ENCODE peak calls at places on chromosomes 7 and 10, in four cellular contexts. G is thoracic aorta, D is stomach, L is psoas muscle. I is an unnamed sample. For H3K4me1, the result is how much of the 10 kb centered on the place peaks cover.

GRCh38 chr7:25889765-25890164 is 262.2 kb upstream of the NFE2L3 start:
- DNase-seq in G (no peak), D (no peak), L (no peak), I (no peak)

GRCh38 chr10:93837783-93838677 is 55.7 kb upstream of the SLC35G1 start:
- DNase-seq in L (no peak), D (no peak), G (no peak), I (no peak)

GRCh38 chr7:151110941-151111645 is 24.8 kb downstream of the AGAP3 start:
- DNase-seq in G (peak), L (peak), D (peak), I (no peak)

GRCh38 chr7:106031271-106032029 is 68.4 kb downstream of the CDHR3 start:
- DNase-seq in D (no peak), L (no peak), G (no peak), I (no peak)

GRCh38 chr7:6442114-6442513 is 5.6 kb downstream of the DAGLB start:
- DNase-seq in D (no peak), G (no peak), L (no peak), I (no peak)

GRCh38 chr10:103327906-103328305 is 23.0 kb downstream of the PCGF6 start:
- DNase-seq in D (no peak), G (no peak), L (no peak), I (no peak)

GRCh38 chr7:25849361-25850184 is 302.4 kb upstream of the NFE2L3 start:
- DNase-seq in D (no peak), G (no peak), L (no peak), I (no peak)

GRCh38 chr10:124146491-124146890 is 53.1 kb upstream of the CHST15 start:
- DNase-seq in G (no peak), L (no peak), D (no peak), I (peak)

GRCh38 chr7:141409911-141410329 is 141.3 kb upstream of the AGK start:
- DNase-seq in D (no peak), G (no peak), L (no peak), I (no peak)

GRCh38 chr10:129779126-129779525 is 184.9 kb downstream of the EBF3 start:
- DNase-seq in L (no peak), G (no peak), D (no peak), I (no peak)

GRCh38 chr7:116616555-116617059 is 55.4 kb upstream of the MET start:
- DNase-seq in G (no peak), L (no peak), D (no peak), I (no peak)

GRCh38 chr7:30994206-30995100 is 30.7 kb downstream of the GHRHR start:
- DNase-seq in D (no peak), L (no peak), G (no peak), I (no peak)

GRCh38 chr7:29039747-29040569 is 81.8 kb upstream of the TRIL start:
- DNase-seq in D (no peak), G (no peak), L (no peak), I (no peak)

GRCh38 chr7:116316838-116317612 is 106.7 kb downstream of the TES start:
- DNase-seq in L (no peak), D (peak), G (peak), I (peak)

GRCh38 chr10:99534939-99535763 is 2.4 kb downstream of the NKX2-3 start:
- DNase-seq in L (no peak), G (no peak), D (no peak), I (peak)

GRCh38 chr7:140533394-140533872 is 54.1 kb upstream of the MKRN1 start:
- DNase-seq in L (no peak), D (no peak), G (no peak), I (no peak)

GRCh38 chr7:137880432-137880831 is 33.7 kb upstream of the DGKI start:
- DNase-seq in D (no peak), G (no peak), L (no peak), I (no peak)

GRCh38 chr7:48637382-48637781 is 287.0 kb upstream of the CDC14C start:
- DNase-seq in G (no peak), L (no peak), D (no peak), I (no peak)

GRCh38 chr7:154967581-154967980 is 35.3 kb downstream of the PAXIP1 start:
- DNase-seq in D (no peak), L (no peak), G (no peak), I (no peak)

GRCh38 chr10:103690281-103690680 is 165.1 kb downstream of the SH3PXD2A start:
- DNase-seq in L (no peak), D (no peak), G (no peak), I (no peak)

GRCh38 chr7:105131033-105131656 is 117.1 kb downstream of the KMT2E start:
- DNase-seq in L (no peak), D (no peak), G (no peak), I (no peak)

GRCh38 chr7:4782333-4783291 is 7.2 kb downstream of the AP5Z1 start:
- DNase-seq in D (no peak), G (no peak), L (no peak), I (no peak)

GRCh38 chr10:29780639-29781038 is 145.9 kb upstream of the SVIL start:
- DNase-seq in L (no peak), G (no peak), D (no peak), I (no peak)

GRCh38 chr7:140222797-140223196 is 46.0 kb upstream of the KDM7A start:
- DNase-seq in D (no peak), L (no peak), G (no peak), I (no peak)

GRCh38 chr7:155265960-155266359 is 31.7 kb upstream of the INSIG1 start:
- DNase-seq in L (no peak), D (no peak), G (no peak), I (no peak)

GRCh38 chr10:132141076-132141475 is 45.7 kb upstream of the DPYSL4 start:
- DNase-seq in G (no peak), D (no peak), L (no peak), I (no peak)

GRCh38 chr10:112002191-112002590 is 181.4 kb downstream of the GPAM start:
- DNase-seq in D (no peak), L (no peak), G (no peak), I (no peak)

GRCh38 chr10:91605968-91606367 is 26.9 kb downstream of the PPP1R3C start:
- DNase-seq in D (no peak), L (no peak), G (no peak), I (no peak)

GRCh38 chr10:119724630-119725549 is 960 bp upstream of the INPP5F start:
- DNase-seq in L (no peak), D (no peak), G (no peak), I (no peak)

DNA sequence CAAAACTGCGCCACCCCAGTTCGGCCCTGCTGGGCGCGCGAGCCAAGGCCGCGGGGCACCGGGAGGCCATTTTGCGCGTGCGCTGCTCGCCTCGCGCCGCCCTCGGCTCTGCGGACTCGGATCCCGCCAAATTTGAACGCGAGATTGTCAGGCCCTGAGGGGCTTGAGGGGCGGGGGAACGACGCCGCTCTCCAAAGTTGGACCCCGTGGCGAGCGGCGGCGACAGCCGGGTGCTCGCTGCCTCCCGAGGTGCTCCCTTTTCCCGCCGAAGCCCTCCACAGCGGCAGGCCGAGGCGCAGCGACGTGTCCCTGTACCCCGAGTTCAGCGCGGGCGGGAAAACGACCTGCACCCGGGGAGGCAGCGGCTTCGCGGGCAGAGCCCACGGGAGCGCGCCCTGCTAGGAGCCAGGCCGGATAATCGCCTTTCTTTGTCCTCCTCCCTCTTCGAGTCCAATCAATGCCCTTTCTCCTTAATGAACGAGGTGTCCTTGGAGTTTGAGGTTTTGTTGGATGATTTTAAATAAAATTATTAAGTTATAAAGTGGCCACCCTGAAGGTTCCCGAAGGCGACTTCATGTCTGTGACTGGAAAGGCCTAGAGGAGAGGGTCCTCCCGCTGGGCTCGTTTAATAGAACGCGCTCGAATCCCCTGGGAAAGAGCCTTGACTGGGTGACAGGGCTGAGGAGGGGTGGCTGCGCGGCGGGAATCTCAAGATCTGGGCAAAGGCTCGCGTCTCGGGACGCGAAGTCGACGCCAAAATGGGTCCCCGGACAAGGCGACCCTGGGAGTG is 10.7 kb upstream of the SPAG6 start:
- DNase-seq in G (no peak), D (no peak), L (peak), I (no peak)
- H3K4me3 ChIP-seq in G (peak), D (peak), L (peak), I (peak)

GRCh38 chr7:831596-832291 is 532 bp upstream of the SUN1 start:
- DNase-seq in D (no peak), L (no peak), G (no peak), I (no peak)
- H3K4me1 ChIP-seq in D (half or more), L (half or more), G (half or more), I (half or more)

GRCh38 chr7:1402110-1402790 is 57.0 kb downstream of the MICALL2 start:
- DNase-seq in L (no peak), D (no peak), G (no peak), I (no peak)

GRCh38 chr7:1404881-1405548 is 54.3 kb downstream of the MICALL2 start:
- DNase-seq in G (no peak), D (no peak), L (no peak), I (no peak)

GRCh38 chr7:1402791-1403755 is 56.2 kb downstream of the MICALL2 start:
- DNase-seq in D (no peak), L (no peak), G (no peak), I (no peak)

GRCh38 chr7:1401011-1401410 is 58.3 kb downstream of the MICALL2 start:
- DNase-seq in G (no peak), D (no peak), L (no peak), I (no peak)

GRCh38 chr7:1403844-1404404 is 55.3 kb downstream of the MICALL2 start:
- DNase-seq in L (no peak), G (no peak), D (no peak), I (no peak)
- TF ChIP-seq CTCF in L (no peak), G (no peak), D (no peak), I (no peak)

GRCh38 chr7:40881405-40881926 is 746.7 kb downstream of the SUGCT start:
- DNase-seq in L (no peak), D (no peak), G (no peak), I (no peak)
- H3K4me3 ChIP-seq in L (no peak), D (no peak), G (no peak), I (no peak)

GRCh38 chr10:13706604-13707003 is 119.8 kb downstream of the PRPF18 start:
- DNase-seq in L (no peak), D (no peak), G (no peak), I (no peak)

GRCh38 chr10:13704969-13705368 is 118.2 kb downstream of the PRPF18 start:
- DNase-seq in L (no peak), D (no peak), G (no peak), I (no peak)

GRCh38 chr10:13707156-13707881 is 120.6 kb downstream of the PRPF18 start:
- DNase-seq in L (peak), D (peak), G (peak), I (peak)

GRCh38 chr10:13705526-13706169 is 118.9 kb downstream of the PRPF18 start:
- DNase-seq in D (no peak), G (no peak), L (no peak), I (no peak)

DNA sequence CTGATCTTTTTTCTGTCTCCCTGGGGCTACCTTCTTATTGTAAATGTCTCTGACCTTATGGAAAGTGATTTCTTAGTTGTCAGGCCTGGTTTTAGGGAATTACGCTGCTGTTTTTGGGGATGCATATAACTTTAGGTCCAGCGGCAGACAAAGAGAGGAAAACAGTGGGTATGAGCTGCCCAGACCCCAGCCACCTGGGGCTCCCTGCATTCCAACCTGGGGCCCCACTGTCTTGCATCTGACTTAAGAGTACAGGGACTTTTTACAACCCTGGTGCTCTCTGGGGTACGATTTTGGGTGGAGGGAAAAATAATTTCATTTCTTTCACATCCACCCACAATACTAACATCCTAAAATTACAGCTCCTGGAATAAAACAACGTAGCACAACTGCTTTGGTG is 119.4 kb downstream of the PRPF18 start:
- DNase-seq in D (no peak), G (no peak), L (no peak), I (no peak)
- H3K4me1 ChIP-seq in D (half or more), G (under half), L (under half), I (under half)

DNA sequence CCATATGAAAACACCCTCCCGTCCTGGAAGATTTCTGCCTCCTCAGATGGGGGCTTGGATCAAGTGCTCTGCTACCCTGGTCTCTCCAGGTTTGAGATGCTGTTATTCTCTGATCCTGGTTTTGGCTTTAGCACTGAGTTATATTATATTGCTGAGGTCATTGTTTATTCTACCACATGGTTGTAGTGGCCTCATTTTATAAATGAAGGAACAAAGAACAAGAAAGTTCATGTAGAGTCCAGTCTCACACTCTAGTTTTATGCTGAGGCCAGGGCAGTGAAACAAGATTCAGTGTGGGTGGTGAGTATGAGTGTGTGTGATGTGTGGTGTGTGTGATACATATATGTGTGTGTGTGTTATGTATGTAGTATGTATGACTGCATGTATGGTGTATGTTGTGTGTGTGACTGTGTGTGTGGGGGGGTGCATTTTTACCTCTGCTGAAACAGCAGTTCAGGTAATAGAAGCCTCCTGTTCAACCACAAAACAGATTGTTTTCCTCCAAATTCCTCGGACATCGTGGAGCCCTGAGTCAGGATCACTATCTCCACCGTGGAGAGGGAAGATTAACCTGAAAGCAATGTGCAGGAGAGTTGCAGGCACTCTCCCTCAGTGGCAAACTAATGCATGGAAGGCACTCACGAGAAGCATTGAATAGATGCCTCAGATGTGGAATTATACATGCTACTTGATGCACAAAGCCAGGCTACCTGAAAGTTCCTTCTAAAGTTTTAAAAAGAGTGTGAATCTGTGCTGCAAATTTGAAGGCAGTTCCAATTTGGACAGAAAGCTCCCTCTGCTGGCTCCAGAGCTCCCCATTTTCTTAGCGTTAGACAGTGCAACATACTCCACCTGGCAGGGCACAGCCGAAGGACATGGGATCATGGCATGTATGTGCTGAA is 80.6 kb downstream of the C7orf25 start:
- DNase-seq in G (no peak), D (peak), L (no peak), I (no peak)
- TF ChIP-seq CTCF in G (peak), D (no peak), L (peak), I (peak)